ENCODE peak calls at places on chromosome 4, in ten cellular contexts. G is colonic mucosa; J is hepatocyte; A is NAMALWA; P is SW480; R is cardiac fibroblast; I is NCI-H1417 treated with DMSO at 0.1 percent for 48 hours; W is BE2C; B is effector memory CD8-positive, alpha-beta T cell; D is MM.1S. O is an unnamed sample.

GRCh38 chr4:82624819-82625218 is 63.0 kb upstream of the TMEM150C start:
- DNase-seq in B (no peak), I (no peak), D (no peak), A (no peak), W (no peak), J (no peak), P (no peak), R (no peak), G (no peak), O (no peak)

GRCh38 chr4:53321151-53321987 is 44.5 kb downstream of the SCFD2 start:
- DNase-seq in J (no peak), B (no peak), R (peak; percentile 82), P (no peak), A (no peak), I (no peak), W (no peak), G (no peak), D (no peak), O (no peak)

GRCh38 chr4:165743422-165743821 is 129.6 kb upstream of the TLL1 start:
- DNase-seq in I (no peak), G (no peak), J (no peak), R (no peak), B (no peak), A (no peak), D (no peak), P (no peak), W (no peak), O (no peak)

GRCh38 chr4:26858035-26858918 is 2.4 kb upstream of the STIM2 start:
- DNase-seq in W (no peak), B (no peak), R (no peak), P (no peak), J (no peak), I (no peak), D (no peak), G (no peak), A (peak; percentile 36), O (no peak)

GRCh38 chr4:18508801-18509200 is 487.2 kb upstream of the LCORL start:
- DNase-seq in B (no peak), D (no peak), G (no peak), W (no peak), A (no peak), J (no peak), I (no peak), R (no peak), P (no peak), O (no peak)

GRCh38 chr4:87416965-87417364 is 5.4 kb upstream of the NUDT9 start:
- DNase-seq in G (peak; percentile 74), I (no peak), J (no peak), W (no peak), A (no peak), P (no peak), R (no peak), B (no peak), D (no peak), O (no peak)

GRCh38 chr4:39044947-39045734 is 12.9 kb upstream of the TMEM156 start:
- DNase-seq in B (no peak), W (peak; percentile 44), J (no peak), I (no peak), A (peak; percentile 62), P (peak; percentile 28), R (peak; percentile 43), G (no peak), D (no peak), O (no peak)

GRCh38 chr4:120801171-120801758 is 121.3 kb downstream of the PRDM5 start:
- DNase-seq in P (no peak), J (peak; percentile 41), I (no peak), A (no peak), R (peak; percentile 78), D (no peak), W (peak; percentile 88), G (no peak), B (no peak), O (no peak)

GRCh38 chr4:7462509-7462971 is 27.8 kb upstream of the PSAPL1 start:
- DNase-seq in J (peak; percentile 80), I (peak; percentile 11), W (peak; percentile 61), B (no peak), A (no peak), R (peak; percentile 10), G (no peak), D (no peak), P (peak; percentile 76), O (no peak)

GRCh38 chr4:103026868-103027267 is 7.4 kb upstream of the SLC9B1 start:
- DNase-seq in I (no peak), D (no peak), G (no peak), R (no peak), W (no peak), P (no peak), B (no peak), A (no peak), J (no peak), O (no peak)

GRCh38 chr4:109998867-109999303 is 86.2 kb downstream of the EGF start:
- DNase-seq in B (peak; percentile 54), D (peak; percentile 78), J (peak; percentile 74), I (peak; percentile 23), R (peak; percentile 68), A (peak; percentile 90), G (peak; percentile 38), W (no peak), P (peak; percentile 72), O (peak; percentile 79)

GRCh38 chr4:155509619-155510018 is 132.9 kb upstream of the MAP9 start:
- DNase-seq in W (no peak), P (no peak), I (no peak), A (no peak), B (no peak), D (no peak), R (peak; percentile 24), G (no peak), J (no peak), O (no peak)